ENCODE peak calls at places on chromosomes 5 and 9, in six cellular contexts. L is ovary, Y is PC-3, V is hepatocyte, C is brain microvascular endothelial cell, F is aorta. H is an unnamed sample.

GRCh38 chr5:39892708-39893107 is 467.9 kb upstream of the DAB2 start:
- DNase-seq in L (no peak), Y (peak), V (no peak), C (peak), F (no peak), H (peak)

GRCh38 chr9:134175291-134175807 is 11.0 kb upstream of the RNU6ATAC start:
- DNase-seq in L (no peak), Y (peak), V (no peak), C (no peak), F (no peak), H (peak)

GRCh38 chr5:135565691-135566421 is 12.9 kb downstream of the CXCL14 start:
- DNase-seq in L (no peak), Y (peak), V (peak), C (peak), F (peak), H (peak)

GRCh38 chr9:128729302-128729701 is 5.4 kb upstream of the ZDHHC12 start:
- DNase-seq in L (no peak), Y (no peak), V (no peak), C (no peak), F (no peak), H (no peak)

GRCh38 chr9:72856985-72857631 is 95.7 kb downstream of the ALDH1A1 start:
- DNase-seq in L (peak), Y (peak), V (peak), C (peak), F (no peak), H (peak)

GRCh38 chr9:129333613-129333960 is 155.5 kb upstream of the IER5L start:
- DNase-seq in L (no peak), Y (peak), V (peak), C (no peak), F (no peak), H (no peak)

GRCh38 chr9:113562653-113563381 is 99.3 kb downstream of the RGS3 start:
- DNase-seq in L (no peak), Y (no peak), V (no peak), C (no peak), F (peak), H (no peak)

GRCh38 chr5:135015942-135016341 is 18.1 kb downstream of the PITX1 start:
- DNase-seq in L (peak), Y (no peak), V (no peak), C (no peak), F (no peak), H (no peak)

GRCh38 chr9:100028201-100028784 is 70.5 kb downstream of the ERP44 start:
- DNase-seq in L (peak), Y (peak), V (peak), C (peak), F (peak), H (peak)

GRCh38 chr5:177607452-177608192 is 7.7 kb downstream of the B4GALT7 start:
- DNase-seq in L (peak), Y (peak), V (peak), C (peak), F (peak), H (peak)

GRCh38 chr9:29659014-29659413 is 2085.7 kb upstream of the C9orf72 start:
- DNase-seq in L (no peak), Y (no peak), V (no peak), C (no peak), F (no peak), H (no peak)

GRCh38 chr5:175517824-175518450 is 39.6 kb downstream of the SFXN1 start:
- DNase-seq in L (no peak), Y (peak), V (peak), C (peak), F (no peak), H (peak)

GRCh38 chr5:115657883-115658233 is 32.0 kb upstream of the TMED7 start:
- DNase-seq in L (no peak), Y (peak), V (no peak), C (peak), F (no peak), H (peak)

GRCh38 chr5:126674145-126674544 is 73.4 kb downstream of the PHAX start:
- DNase-seq in L (no peak), Y (no peak), V (no peak), C (no peak), F (no peak), H (no peak)

GRCh38 chr5:113081881-113082546 is 105.4 kb downstream of the DCP2 start:
- DNase-seq in L (no peak), Y (peak), V (no peak), C (peak), F (no peak), H (peak)

GRCh38 chr5:166377756-166378155 is 1913.7 kb upstream of the WWC1 start:
- DNase-seq in L (no peak), Y (no peak), V (no peak), C (no peak), F (no peak), H (no peak)

GRCh38 chr5:115366223-115366622 is 69.8 kb upstream of the CCDC112 start:
- DNase-seq in L (no peak), Y (peak), V (peak), C (peak), F (no peak), H (peak)

GRCh38 chr9:962023-962422 is 14.4 kb upstream of the DMRT3 start:
- DNase-seq in L (no peak), Y (peak), V (no peak), C (no peak), F (no peak), H (no peak)

GRCh38 chr9:36211510-36211909 is 20.8 kb downstream of the CLTA start:
- DNase-seq in L (no peak), Y (no peak), V (no peak), C (no peak), F (no peak), H (no peak)

GRCh38 chr9:36207016-36207415 is 16.3 kb downstream of the CLTA start:
- DNase-seq in L (no peak), Y (no peak), V (no peak), C (peak), F (no peak), H (peak)

GRCh38 chr9:36207546-36208012 is 16.9 kb downstream of the CLTA start:
- DNase-seq in L (no peak), Y (peak), V (no peak), C (no peak), F (no peak), H (peak)

GRCh38 chr9:36210722-36211121 is 20.0 kb downstream of the CLTA start:
- DNase-seq in L (no peak), Y (no peak), V (no peak), C (no peak), F (no peak), H (peak)

GRCh38 chr9:36208521-36209253 is 18.0 kb downstream of the CLTA start:
- DNase-seq in L (no peak), Y (no peak), V (no peak), C (no peak), F (no peak), H (peak)
- H3K27ac ChIP-seq in L (no peak), Y (no peak), V (peak), C (peak), F (peak), H (peak)

DNA sequence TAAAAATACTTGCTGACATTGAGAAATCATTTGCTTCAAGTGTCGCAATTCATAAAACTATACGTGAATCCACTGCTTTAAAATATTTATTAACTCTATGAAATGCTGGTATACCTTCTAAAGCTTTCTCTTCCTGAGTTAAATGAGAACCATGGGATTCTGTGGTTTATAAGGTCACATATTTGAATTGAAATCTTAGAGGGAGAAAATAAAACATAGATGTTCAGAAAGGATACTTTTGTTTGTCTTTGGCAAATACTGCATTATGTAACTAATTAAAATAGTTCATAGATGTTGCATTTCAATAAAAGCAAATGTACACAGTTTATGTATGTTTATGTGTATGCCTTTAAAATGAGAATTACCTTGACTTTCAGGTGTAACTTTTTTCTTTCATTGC is 250.1 kb downstream of the FAM170A start:
- DNase-seq in L (no peak), Y (peak), V (no peak), C (no peak), F (no peak), H (no peak)
- H3K27ac ChIP-seq in L (no peak), Y (peak), V (peak), C (no peak), F (no peak), H (no peak)

GRCh38 chr5:8844847-8845246 is 701.0 kb downstream of the SEMA5A start:
- DNase-seq in L (no peak), Y (no peak), V (no peak), C (no peak), F (no peak), H (peak)
- H3K27ac ChIP-seq in L (no peak), Y (peak), V (peak), C (peak), F (no peak), H (peak)

GRCh38 chr5:41762426-41762825 is 107.8 kb downstream of the OXCT1 start:
- DNase-seq in L (no peak), Y (no peak), V (no peak), C (no peak), F (no peak), H (no peak)
- H3K27ac ChIP-seq in L (no peak), Y (no peak), V (no peak), C (no peak), F (no peak), H (no peak)

DNA sequence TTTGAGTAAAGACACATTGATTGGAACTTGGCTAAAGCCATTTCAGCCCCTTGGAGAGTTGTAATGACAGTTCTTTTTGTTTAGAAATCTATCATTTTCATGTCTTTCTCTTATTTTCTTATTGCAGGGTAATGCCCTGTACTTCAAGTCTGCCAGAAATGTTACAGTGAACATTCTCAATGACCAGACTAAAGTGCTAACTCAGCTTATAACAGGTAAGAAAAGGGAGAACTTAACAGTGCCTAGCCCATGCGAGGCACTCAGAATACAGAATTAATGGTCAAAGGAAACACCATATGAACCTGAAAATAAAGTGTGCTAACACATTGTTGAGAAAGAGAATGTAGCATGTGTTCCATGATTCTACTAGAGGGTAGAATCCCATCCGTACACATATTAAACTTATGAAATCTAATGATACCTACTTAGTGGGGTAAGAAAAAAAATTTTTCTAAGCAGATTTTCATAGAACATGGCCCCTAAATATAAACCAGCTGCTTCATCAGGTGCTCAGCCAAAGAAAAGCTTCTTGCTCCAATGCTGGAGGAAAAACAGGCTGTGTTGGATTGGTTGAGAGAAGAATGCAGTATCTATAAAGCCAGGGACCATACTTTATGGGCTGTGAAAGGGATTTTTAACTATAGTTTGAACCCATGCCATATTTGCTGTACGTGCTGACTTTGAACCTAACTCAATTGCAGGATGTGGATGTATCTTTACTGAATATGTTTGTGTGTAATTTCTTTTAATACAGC is 260.8 kb upstream of the PPP1R2B start:
- DNase-seq in L (no peak), Y (no peak), V (peak), C (no peak), F (no peak), H (no peak)
- H3K27ac ChIP-seq in L (no peak), Y (no peak), V (peak), C (no peak), F (no peak), H (no peak)

GRCh38 chr9:126440042-126440441 is 113.4 kb downstream of the MVB12B start:
- DNase-seq in L (no peak), Y (no peak), V (no peak), C (no peak), F (no peak), H (no peak)

GRCh38 chr9:126442636-126443035 is 116.0 kb downstream of the MVB12B start:
- DNase-seq in L (no peak), Y (no peak), V (no peak), C (no peak), F (no peak), H (no peak)

GRCh38 chr9:126439402-126439765 is 112.8 kb downstream of the MVB12B start:
- DNase-seq in L (no peak), Y (peak), V (no peak), C (peak), F (no peak), H (peak)

GRCh38 chr9:126438757-126439401 is 112.2 kb downstream of the MVB12B start:
- DNase-seq in L (no peak), Y (no peak), V (no peak), C (no peak), F (no peak), H (no peak)

DNA sequence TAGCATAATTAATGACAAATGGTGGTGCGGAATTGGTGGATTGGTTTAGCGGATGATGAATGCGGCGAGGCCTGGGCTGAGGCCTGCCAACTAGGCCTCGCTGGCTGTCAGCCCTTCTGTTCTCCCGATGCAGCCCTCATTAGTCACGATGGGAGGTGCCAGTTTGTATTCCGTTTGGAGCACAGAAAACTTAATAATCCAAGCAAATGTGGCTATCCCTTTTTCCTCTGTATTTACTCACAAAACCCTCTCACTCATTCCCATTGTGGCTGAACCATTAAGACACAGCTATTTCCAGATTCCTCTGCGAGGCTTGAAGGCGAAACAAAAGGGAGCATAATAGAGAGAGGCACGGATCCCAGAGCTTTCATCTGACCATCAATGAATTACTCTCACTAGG is 114.3 kb downstream of the MVB12B start:
- DNase-seq in L (no peak), Y (no peak), V (no peak), C (no peak), F (no peak), H (no peak)
- H3K27ac ChIP-seq in L (no peak), Y (no peak), V (no peak), C (no peak), F (no peak), H (no peak)